ENCODE peak calls at places on chromosomes 4 and X, in five cellular contexts. R is NCI-H345; F is T-helper 17 cell; X is NCI-H2029; V is activated effector memory CD4-positive, alpha-beta T cell treated with Interleukin-2 at 50 U/mL for 16 hours. G is an unnamed sample.
A peak's percentile ranks its signal among the peaks of the same experiment; 100 is the strongest.

GRCh38 chr4:166501941-166502382 is 628.9 kb downstream of the TLL1 start:
- DNase-seq in X (peak; percentile 1), R (no peak), F (no peak), V (no peak), G (no peak)

GRCh38 chrX:136112781-136113180 is 34.6 kb upstream of the FHL1 start:
- DNase-seq in R (no peak), X (no peak), V (no peak), F (no peak), G (no peak)

GRCh38 chr4:146245899-146246298 is 31.6 kb downstream of the REELD1 start:
- DNase-seq in X (no peak), F (no peak), V (no peak), R (no peak), G (no peak)

GRCh38 chr4:71184195-71184781 is 154.5 kb upstream of the SLC4A4 start:
- DNase-seq in R (peak; percentile 20), X (peak; percentile 8), F (no peak), V (no peak), G (no peak)

GRCh38 chr4:184481544-184481943 is 7.2 kb upstream of the IRF2 start:
- DNase-seq in V (no peak), R (no peak), F (no peak), X (no peak), G (no peak)

GRCh38 chr4:182576609-182577289 is 333.5 kb downstream of the TENM3 start:
- DNase-seq in V (no peak), X (no peak), R (no peak), F (no peak), G (no peak)

GRCh38 chrX:150504399-150505186 is 63.8 kb upstream of the MTM1 start:
- DNase-seq in V (no peak), X (no peak), R (no peak), F (no peak), G (no peak)

GRCh38 chr4:6751611-6752485 is 30.7 kb upstream of the KIAA0232 start:
- DNase-seq in V (no peak), F (no peak), R (no peak), X (peak; percentile 45), G (no peak)

GRCh38 chr4:125254111-125254510 is 60.6 kb upstream of the FAT4 start:
- DNase-seq in V (no peak), F (no peak), X (no peak), R (no peak), G (no peak)

GRCh38 chrX:69088171-69088938 is 76.9 kb downstream of the PJA1 start:
- DNase-seq in X (no peak), V (no peak), R (no peak), F (no peak), G (no peak)

GRCh38 chrX:2507904-2508630 is 7.3 kb upstream of the DHRSX start:
- DNase-seq in V (no peak), F (no peak), X (no peak), R (no peak), G (no peak)

GRCh38 chr4:186724861-186725419 is 1.3 kb upstream of the FAT1 start:
- DNase-seq in R (peak; percentile 20), V (no peak), X (no peak), F (no peak), G (no peak)

GRCh38 chrX:3713225-3713936 is at the start of gene PRKX:
- DNase-seq in V (peak; percentile 67), R (peak; percentile 56), F (peak; percentile 68), X (no peak), G (peak; percentile 82)

GRCh38 chr4:8344387-8344786 is 74.8 kb downstream of the HTRA3 start:
- DNase-seq in X (no peak), F (no peak), R (no peak), V (no peak), G (no peak)

GRCh38 chr4:26412381-26413372 is 77.6 kb downstream of the CCKAR start:
- DNase-seq in F (no peak), X (peak; percentile 31), V (no peak), R (no peak), G (no peak)

GRCh38 chrX:12701625-12702024 is 89.6 kb upstream of the PRPS2 start:
- DNase-seq in F (no peak), X (peak; percentile 71), R (peak; percentile 85), V (no peak), G (no peak)

GRCh38 chr4:41015031-41015675 is 199.2 kb downstream of the APBB2 start:
- DNase-seq in F (no peak), X (no peak), V (no peak), R (no peak), G (no peak)

GRCh38 chrX:85630901-85631300 is 251.4 kb upstream of the POF1B start:
- DNase-seq in F (no peak), R (no peak), V (no peak), X (no peak), G (no peak)

GRCh38 chrX:44314855-44315254 is 28.6 kb downstream of the EFHC2 start:
- DNase-seq in F (no peak), V (no peak), X (no peak), R (no peak), G (no peak)

GRCh38 chr4:99945718-99946345 is 586 bp downstream of the DNAJB14 start:
- DNase-seq in V (no peak), X (no peak), F (peak; percentile 26), R (peak; percentile 33), G (no peak)

GRCh38 chrX:20571611-20572010 is 304.9 kb upstream of the RPS6KA3 start:
- DNase-seq in X (no peak), V (no peak), F (no peak), R (no peak), G (no peak)

GRCh38 chr4:76426272-76426671 is 5.3 kb upstream of the CCDC158 start:
- DNase-seq in F (no peak), X (no peak), V (no peak), R (no peak), G (no peak)

GRCh38 chrX:118179161-118179560 is 62.6 kb upstream of the KLHL13 start:
- DNase-seq in V (no peak), R (no peak), X (no peak), F (no peak), G (no peak)

GRCh38 chr4:184246426-184246825 is 28.8 kb upstream of the ENPP6 start:
- DNase-seq in V (no peak), X (no peak), R (no peak), F (no peak), G (no peak)

GRCh38 chr4:75919914-75920313 is 17.7 kb upstream of the PPEF2 start:
- DNase-seq in F (no peak), R (no peak), X (peak; percentile 32), V (no peak), G (no peak)

GRCh38 chr4:39308576-39308975 is 57.6 kb downstream of the RFC1 start:
- DNase-seq in R (no peak), V (no peak), X (peak; percentile 95), F (no peak), G (no peak)

GRCh38 chr4:53804719-53805118 is 213.4 kb upstream of the LNX1 start:
- DNase-seq in F (no peak), V (no peak), R (no peak), X (peak; percentile 42), G (no peak)

GRCh38 chr4:123102897-123103489 is 180.6 kb upstream of the NUDT6 start:
- DNase-seq in R (no peak), X (peak; percentile 13), F (no peak), V (no peak), G (no peak)

GRCh38 chr4:27888523-27888922 is 1027.9 kb downstream of the STIM2 start:
- DNase-seq in X (no peak), F (no peak), R (no peak), V (no peak), G (no peak)

GRCh38 chr4:148026022-148026421 is 294.1 kb downstream of the ARHGAP10 start:
- DNase-seq in R (no peak), V (no peak), F (no peak), X (no peak), G (no peak)

GRCh38 chrX:12709047-12709446 is 82.2 kb upstream of the PRPS2 start:
- DNase-seq in V (no peak), X (no peak), F (no peak), R (no peak), G (no peak)

GRCh38 chr4:17854076-17854475 is 43.3 kb downstream of the NCAPG start:
- DNase-seq in R (no peak), X (no peak), F (no peak), V (no peak), G (no peak)

G was measured in activated gamma-delta T cell.